ENCODE peak calls at places on chromosomes 4 and X, in ten cellular contexts. U, D, V, S, W, N, M, O, L and E are unnamed samples.

GRCh38 chr4:83548151-83548905 is 12.4 kb downstream of the GPAT3 start:
- DNase-seq in U (peak; percentile 90), D (no peak), V (peak; percentile 88), S (peak; percentile 90), W (peak; percentile 56), N (peak; percentile 69), M (peak; percentile 97), O (no peak), L (peak; percentile 72), E (peak; percentile 91)

GRCh38 chr4:36385951-36386561 is 104.6 kb downstream of the DTHD1 start:
- DNase-seq in U (no peak), D (no peak), V (no peak), S (no peak), W (no peak), N (no peak), M (no peak), O (no peak), L (no peak), E (no peak)

GRCh38 chr4:5051210-5051691 is at the start of gene STK32B:
- DNase-seq in U (peak; percentile 62), D (peak; percentile 38), V (no peak), S (peak; percentile 92), W (peak; percentile 57), N (peak; percentile 80), M (peak; percentile 82), O (peak; percentile 54), L (peak; percentile 34), E (peak; percentile 56)

GRCh38 chrX:118552501-118552900 is 56.9 kb downstream of the DOCK11 start:
- DNase-seq in U (no peak), D (no peak), V (no peak), S (no peak), W (no peak), N (no peak), M (peak; percentile 71), O (peak; percentile 13), L (no peak), E (peak; percentile 12)

GRCh38 chrX:47539860-47540259 is 21.1 kb upstream of the ARAF start:
- DNase-seq in U (no peak), D (no peak), V (no peak), S (no peak), W (no peak), N (no peak), M (peak; percentile 32), O (no peak), L (no peak), E (no peak)

GRCh38 chrX:46758163-46758955 is 559 bp downstream of the SLC9A7 start:
- DNase-seq in U (peak; percentile 50), D (peak; percentile 23), V (no peak), S (no peak), W (no peak), N (no peak), M (peak; percentile 10), O (peak; percentile 13), L (peak; percentile 13), E (peak; percentile 7)

GRCh38 chr4:157664726-157665125 is 444.2 kb downstream of the GRIA2 start:
- DNase-seq in U (no peak), D (no peak), V (no peak), S (no peak), W (no peak), N (no peak), M (peak; percentile 12), O (no peak), L (no peak), E (no peak)

GRCh38 chr4:150389896-150390530 is 191.9 kb upstream of the MAB21L2 start:
- DNase-seq in U (no peak), D (no peak), V (no peak), S (no peak), W (no peak), N (no peak), M (peak; percentile 30), O (no peak), L (no peak), E (peak; percentile 3)

DNA sequence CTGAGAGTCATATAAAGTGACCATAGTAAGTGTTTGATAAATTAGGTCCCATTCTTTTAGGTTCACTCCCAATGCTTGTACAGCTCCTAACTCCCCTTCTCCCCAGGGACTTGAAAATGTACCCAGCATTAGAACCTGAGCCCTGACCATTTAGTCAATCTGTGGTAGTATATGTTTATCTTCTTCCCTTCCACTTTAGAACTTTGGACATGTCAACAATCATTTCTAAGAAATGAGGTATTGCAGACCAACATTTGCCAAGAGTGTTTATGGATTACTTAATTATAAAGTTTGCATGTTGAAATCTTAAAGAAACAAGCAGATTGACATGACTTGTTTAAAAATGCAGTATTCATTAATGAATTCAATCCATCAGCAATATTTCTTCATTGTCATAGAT is 26.0 kb downstream of the AFM start:
- DNase-seq in U (no peak), D (no peak), V (peak; percentile 40), S (no peak), W (no peak), N (no peak), M (no peak), O (no peak), L (no peak), E (no peak)
- TF ChIP-seq POLR2A in U (no peak), D (no peak), V (no peak), S (no peak), W (no peak), N (no peak), M (no peak), O (no peak), L (no peak), E (no peak)

GRCh38 chr4:184728858-184729257 is 5.0 kb downstream of the CENPU start:
- DNase-seq in U (no peak), D (no peak), V (peak; percentile 61), S (no peak), W (no peak), N (no peak), M (peak; percentile 37), O (no peak), L (no peak), E (no peak)

GRCh38 chr4:184732126-184732525 is 1.8 kb downstream of the CENPU start:
- DNase-seq in U (no peak), D (no peak), V (no peak), S (no peak), W (no peak), N (no peak), M (peak; percentile 35), O (no peak), L (no peak), E (peak; percentile 34)

GRCh38 chr4:184731056-184731455 is 2.8 kb downstream of the CENPU start:
- DNase-seq in U (no peak), D (no peak), V (no peak), S (no peak), W (no peak), N (no peak), M (no peak), O (no peak), L (no peak), E (no peak)

GRCh38 chr4:184734758-184735157 is 862 bp upstream of the CENPU start:
- DNase-seq in U (no peak), D (no peak), V (no peak), S (no peak), W (no peak), N (no peak), M (no peak), O (no peak), L (no peak), E (no peak)

DNA sequence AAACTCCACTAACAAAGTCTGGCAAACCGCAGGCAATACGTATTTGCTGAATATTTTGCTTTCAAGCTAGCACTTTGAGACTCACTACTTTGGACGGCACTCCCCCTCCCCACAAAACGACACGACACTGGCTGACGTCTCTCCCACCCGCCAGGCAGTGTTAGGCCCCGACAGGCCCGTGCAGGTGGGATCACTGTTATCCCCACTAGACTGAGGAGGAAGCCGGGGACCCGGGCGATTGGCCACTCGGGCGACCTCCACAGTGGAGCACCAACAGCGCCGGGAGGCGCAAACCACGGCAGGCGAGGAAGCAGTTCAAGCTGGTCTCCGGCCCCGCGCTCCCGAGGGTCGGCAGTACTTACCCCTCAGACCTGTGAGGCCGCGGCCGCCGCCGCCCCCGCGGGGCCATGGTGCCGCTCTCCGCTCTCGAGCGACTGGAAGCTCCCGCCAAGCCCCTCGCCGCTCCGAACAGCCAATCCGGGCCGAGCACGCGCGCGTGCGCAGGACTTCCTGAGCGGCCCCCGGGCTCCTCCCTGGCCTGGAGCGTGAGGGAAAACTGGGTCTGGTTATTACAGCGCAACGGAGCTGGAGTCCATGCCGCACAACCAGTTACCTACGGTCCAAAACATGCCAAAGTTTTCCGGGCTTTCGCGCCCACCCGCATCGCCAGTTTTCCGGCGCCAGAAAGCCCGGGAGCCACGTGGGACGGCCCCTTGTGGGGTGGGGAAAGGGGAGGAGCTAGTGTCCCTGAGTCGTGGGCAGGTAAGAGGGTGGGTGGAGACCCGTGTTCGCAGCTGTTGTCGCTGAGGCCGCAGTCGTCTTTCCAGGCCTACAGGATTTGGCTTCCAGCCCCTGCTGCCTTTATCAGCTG is at the start of gene CENPU:
- DNase-seq in U (peak; percentile 98), D (peak; percentile 94), V (peak; percentile 97), S (peak; percentile 99), W (peak; percentile 97), N (peak; percentile 98), M (peak; percentile 98), O (peak; percentile 97), L (peak; percentile 98), E (peak; percentile 99)
- TF ChIP-seq POLR2A in U (peak; percentile 44), D (peak; percentile 91), V (peak; percentile 70), S (no peak), W (peak; percentile 80), N (peak; percentile 73), M (no peak), O (no peak), L (peak; percentile 69), E (peak; percentile 94)

GRCh38 chr4:112127048-112127637 is 18.1 kb upstream of the FAM241A start:
- DNase-seq in U (no peak), D (no peak), V (no peak), S (no peak), W (no peak), N (no peak), M (peak; percentile 12), O (no peak), L (no peak), E (no peak)

GRCh38 chr4:112128452-112128851 is 16.8 kb upstream of the FAM241A start:
- DNase-seq in U (no peak), D (no peak), V (no peak), S (no peak), W (no peak), N (no peak), M (no peak), O (no peak), L (no peak), E (no peak)

GRCh38 chr4:112130903-112131302 is 14.4 kb upstream of the FAM241A start:
- DNase-seq in U (no peak), D (no peak), V (no peak), S (no peak), W (no peak), N (no peak), M (no peak), O (no peak), L (no peak), E (no peak)

GRCh38 chr4:112125416-112125815 is 19.8 kb upstream of the FAM241A start:
- DNase-seq in U (no peak), D (no peak), V (no peak), S (no peak), W (no peak), N (no peak), M (no peak), O (no peak), L (no peak), E (no peak)

DNA sequence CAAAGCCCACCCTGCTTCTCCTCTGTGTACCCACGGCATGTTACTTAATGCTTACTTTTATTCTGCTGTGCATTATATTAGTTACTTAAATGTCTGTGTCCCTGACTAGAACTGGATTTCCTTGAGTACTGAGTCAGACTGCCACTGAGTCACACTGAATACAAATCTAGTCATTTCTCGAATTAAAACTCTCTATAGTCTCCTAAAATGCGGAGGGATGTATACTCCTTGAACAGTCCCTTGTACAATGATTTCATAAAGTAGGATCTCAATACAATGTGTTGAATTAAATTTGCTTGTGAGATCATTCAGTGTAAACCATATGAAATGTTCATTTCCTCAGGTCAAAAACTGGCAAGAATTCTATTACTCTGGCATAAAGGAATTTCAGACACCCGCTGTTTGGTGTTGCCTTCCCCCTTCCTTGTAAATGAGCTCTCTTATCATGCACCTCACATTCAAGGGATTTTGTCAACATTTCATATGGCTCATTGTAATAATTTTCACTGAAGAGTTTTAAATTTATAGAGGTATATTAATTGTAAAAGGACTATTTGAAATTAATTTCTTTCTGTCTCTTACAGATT is 17.4 kb upstream of the FAM241A start:
- DNase-seq in U (no peak), D (no peak), V (no peak), S (no peak), W (no peak), N (no peak), M (peak; percentile 55), O (no peak), L (no peak), E (no peak)
- TF ChIP-seq POLR2A in U (no peak), D (no peak), V (no peak), S (no peak), W (no peak), N (no peak), M (no peak), O (no peak), L (no peak), E (no peak)

GRCh38 chr4:42643685-42644084 is 13.2 kb downstream of the ATP8A1 start:
- DNase-seq in U (peak; percentile 78), D (no peak), V (peak; percentile 1), S (no peak), W (no peak), N (no peak), M (no peak), O (no peak), L (no peak), E (no peak)
- TF ChIP-seq POLR2A in U (no peak), D (no peak), V (no peak), S (no peak), W (no peak), N (no peak), M (no peak), O (no peak), L (no peak), E (no peak)